ENCODE peak calls at places on chromosomes 4 and X, in eight cellular contexts. O, N, U, E, R, K, D and A are unnamed samples.

GRCh38 chr4:48801739-48802138 is 21.7 kb upstream of the FRYL start:
- DNase-seq in O (no peak), N (no peak), U (no peak), E (no peak), R (no peak), K (no peak), D (no peak), A (no peak)

GRCh38 chr4:162981823-162982222 is 184.9 kb downstream of the NAF1 start:
- DNase-seq in O (no peak), N (no peak), U (no peak), E (no peak), R (no peak), K (no peak), D (no peak), A (no peak)

GRCh38 chr4:76765473-76766183 is 132.3 kb downstream of the SOWAHB start:
- DNase-seq in O (no peak), N (no peak), U (peak), E (no peak), R (no peak), K (no peak), D (no peak), A (no peak)

GRCh38 chr4:153564630-153565525 is 98.7 kb downstream of the TMEM131L start:
- DNase-seq in O (no peak), N (peak), U (no peak), E (no peak), R (no peak), K (peak), D (no peak), A (peak)

GRCh38 chrX:47628980-47629379 is 750 bp downstream of the CFP start:
- DNase-seq in O (no peak), N (no peak), U (peak), E (no peak), R (no peak), K (peak), D (no peak), A (no peak)

GRCh38 chr4:141580523-141580922 is 55.9 kb upstream of the IL15 start:
- DNase-seq in O (no peak), N (no peak), U (no peak), E (no peak), R (no peak), K (peak), D (no peak), A (no peak)

GRCh38 chr4:37245391-37245954 is 930 bp downstream of the NWD2 start:
- DNase-seq in O (no peak), N (no peak), U (no peak), E (no peak), R (no peak), K (peak), D (no peak), A (no peak)

GRCh38 chr4:26368685-26369084 is 47.9 kb downstream of the RBPJ start:
- DNase-seq in O (no peak), N (no peak), U (no peak), E (no peak), R (no peak), K (no peak), D (no peak), A (no peak)

GRCh38 chr4:94399721-94400120 is 52.0 kb upstream of the PDLIM5 start:
- DNase-seq in O (no peak), N (no peak), U (no peak), E (no peak), R (no peak), K (no peak), D (no peak), A (no peak)

GRCh38 chrX:155313766-155314165 is 20.6 kb downstream of the CLIC2 start:
- DNase-seq in O (no peak), N (no peak), U (no peak), E (no peak), R (no peak), K (peak), D (peak), A (no peak)

GRCh38 chr4:119130365-119131065 is 5.1 kb upstream of the MYOZ2 start:
- DNase-seq in O (no peak), N (no peak), U (no peak), E (no peak), R (no peak), K (no peak), D (no peak), A (no peak)

GRCh38 chrX:135327299-135327698 is 18.0 kb downstream of the ETDC start:
- DNase-seq in O (peak), N (no peak), U (no peak), E (no peak), R (no peak), K (no peak), D (peak), A (peak)

GRCh38 chr4:73447701-73448100 is 11.7 kb downstream of the AFP start:
- DNase-seq in O (peak), N (no peak), U (no peak), E (no peak), R (no peak), K (no peak), D (no peak), A (peak)

GRCh38 chr4:98150092-98150761 is 7.0 kb upstream of the STPG2 start:
- DNase-seq in O (no peak), N (no peak), U (no peak), E (no peak), R (no peak), K (no peak), D (no peak), A (no peak)

GRCh38 chr4:102061133-102061532 is 270.6 kb downstream of the BANK1 start:
- DNase-seq in O (no peak), N (no peak), U (peak), E (no peak), R (no peak), K (no peak), D (no peak), A (no peak)

GRCh38 chrX:12894074-12894691 is 12.2 kb upstream of the TLR8 start:
- DNase-seq in O (no peak), N (no peak), U (peak), E (peak), R (no peak), K (peak), D (peak), A (no peak)

GRCh38 chr4:64713256-64713840 is 304.1 kb upstream of the TECRL start:
- DNase-seq in O (no peak), N (no peak), U (no peak), E (peak), R (peak), K (peak), D (peak), A (peak)

GRCh38 chr4:2933566-2934076 is 29.6 kb downstream of the NOP14 start:
- DNase-seq in O (no peak), N (no peak), U (no peak), E (no peak), R (no peak), K (no peak), D (no peak), A (no peak)

GRCh38 chr4:140252742-140253555 is 99.0 kb upstream of the MAML3 start:
- DNase-seq in O (no peak), N (peak), U (peak), E (peak), R (peak), K (peak), D (peak), A (no peak)

GRCh38 chrX:119753639-119754257 is 4.6 kb upstream of the SOWAHD start:
- DNase-seq in O (no peak), N (no peak), U (peak), E (peak), R (no peak), K (peak), D (no peak), A (no peak)

GRCh38 chr4:7880681-7881080 is 59.0 kb downstream of the AFAP1 start:
- DNase-seq in O (no peak), N (no peak), U (no peak), E (no peak), R (no peak), K (peak), D (no peak), A (no peak)

GRCh38 chr4:184348311-184349233 is 125.8 kb downstream of the IRF2 start:
- DNase-seq in O (no peak), N (no peak), U (no peak), E (no peak), R (no peak), K (peak), D (no peak), A (no peak)